ENCODE peak calls at places on chromosomes 7 and 10, in seven cellular contexts. V is transverse colon; O is ovary; Y is GM23248; B is testis; T is naive thymus-derived CD4-positive, alpha-beta T cell; I is body of pancreas. F is an unnamed sample. For H3K4me1 and H3K36me3, the result is how much of the 10 kb centered on the place peaks cover.

GRCh38 chr7:128785738-128786137 is 6.0 kb upstream of the CCDC136 start:
- DNase-seq in Y (no peak), T (no peak), I (no peak), B (no peak), V (no peak), O (no peak), F (no peak)

GRCh38 chr7:50656141-50656895 is 91.1 kb upstream of the DDC start:
- DNase-seq in T (no peak), V (peak), O (no peak), I (no peak), B (no peak), Y (no peak), F (no peak)

GRCh38 chr7:121696954-121697353 is 176.0 kb upstream of the PTPRZ1 start:
- DNase-seq in Y (no peak), T (no peak), V (no peak), O (no peak), B (no peak), I (no peak), F (peak)

GRCh38 chr10:88150338-88150737 is 286.9 kb downstream of the PTEN start:
- DNase-seq in O (no peak), T (no peak), V (no peak), Y (peak), B (no peak), I (no peak), F (no peak)

GRCh38 chr10:122459586-122460273 is 1.6 kb upstream of the HTRA1 start:
- DNase-seq in Y (peak), V (no peak), O (peak), B (no peak), T (no peak), I (no peak), F (no peak)

GRCh38 chr7:94374721-94375120 is 20.0 kb upstream of the COL1A2 start:
- DNase-seq in B (no peak), T (no peak), I (no peak), O (no peak), V (no peak), Y (peak), F (no peak)

GRCh38 chr10:97320480-97321031 is 1.5 kb downstream of the FRAT1 start:
- DNase-seq in Y (no peak), I (peak), B (peak), V (peak), T (no peak), O (peak), F (peak)

GRCh38 chr10:69045441-69046300 is 42.2 kb upstream of the SRGN start:
- DNase-seq in O (no peak), V (no peak), I (no peak), B (peak), T (peak), Y (peak), F (no peak)

GRCh38 chr10:69087600-69088470 is at the start of gene SRGN:
- DNase-seq in Y (peak), I (peak), B (peak), V (peak), T (peak), O (peak), F (peak)

GRCh38 chr10:7593068-7593467 is 73.7 kb downstream of the ITIH5 start:
- DNase-seq in O (peak), Y (peak), I (no peak), T (no peak), V (peak), B (peak), F (peak)

GRCh38 chr10:6492896-6493295 is 87.2 kb downstream of the PRKCQ start:
- DNase-seq in Y (no peak), I (no peak), O (no peak), B (no peak), V (no peak), T (no peak), F (no peak)

GRCh38 chr7:155804897-155805825 is 7.1 kb downstream of the SHH start:
- DNase-seq in Y (peak), O (no peak), T (peak), B (peak), V (peak), I (peak), F (peak)

GRCh38 chr7:92750961-92751360 is 85.4 kb downstream of the CDK6 start:
- DNase-seq in O (no peak), B (no peak), Y (no peak), V (no peak), T (no peak), I (no peak), F (no peak)

GRCh38 chr10:120429395-120429794 is 27.6 kb upstream of the PLPP4 start:
- DNase-seq in T (no peak), B (no peak), I (no peak), V (no peak), O (no peak), Y (no peak), F (no peak)

GRCh38 chr10:28012990-28013389 is 14.1 kb upstream of the ODAD2 start:
- DNase-seq in T (no peak), I (no peak), B (no peak), O (no peak), V (no peak), Y (no peak), F (no peak)

GRCh38 chr10:52598936-52599335 is 173.6 kb downstream of the MBL2 start:
- DNase-seq in B (no peak), I (no peak), T (no peak), O (no peak), V (no peak), Y (no peak), F (no peak)

GRCh38 chr10:24208661-24209420 is at the start of gene KIAA1217:
- DNase-seq in B (peak), T (no peak), Y (peak), I (peak), V (peak), O (peak), F (peak)

GRCh38 chr10:121188005-121188404 is 336.8 kb downstream of the WDR11 start:
- DNase-seq in B (peak), O (no peak), T (no peak), Y (no peak), V (peak), I (no peak), F (peak)

GRCh38 chr10:114250246-114250645 is 11.2 kb downstream of the VWA2 start:
- DNase-seq in O (no peak), Y (no peak), B (no peak), T (no peak), V (no peak), I (no peak), F (no peak)

GRCh38 chr7:135204271-135204872 is 7.0 kb downstream of the WDR91 start:
- DNase-seq in T (no peak), I (no peak), O (no peak), B (no peak), Y (no peak), V (no peak), F (no peak)

GRCh38 chr7:139629392-139630082 is 106.1 kb downstream of the CLEC2L start:
- DNase-seq in I (peak), B (peak), O (no peak), Y (peak), V (no peak), T (no peak), F (no peak)

GRCh38 chr7:103113164-103113563 is 35.7 kb downstream of the NAPEPLD start:
- DNase-seq in V (no peak), T (no peak), O (no peak), B (no peak), I (no peak), Y (peak), F (no peak)

GRCh38 chr10:26555719-26556368 is 117.7 kb downstream of the APBB1IP start:
- DNase-seq in Y (peak), T (no peak), V (peak), O (no peak), B (peak), I (peak), F (no peak)

GRCh38 chr7:29968683-29969457 is 20.7 kb downstream of the SCRN1 start:
- DNase-seq in V (no peak), T (no peak), O (no peak), I (no peak), B (no peak), Y (no peak), F (no peak)

GRCh38 chr7:37315752-37316711 is 132.6 kb downstream of the ELMO1 start:
- DNase-seq in O (no peak), V (no peak), I (no peak), T (no peak), B (no peak), Y (no peak), F (no peak)

GRCh38 chr7:37318541-37318940 is 130.1 kb downstream of the ELMO1 start:
- DNase-seq in B (no peak), T (peak), O (no peak), V (no peak), Y (no peak), I (no peak), F (no peak)

GRCh38 chr7:37311282-37311868 is 137.3 kb downstream of the ELMO1 start:
- DNase-seq in B (no peak), I (no peak), V (no peak), T (no peak), O (no peak), Y (peak), F (peak)

GRCh38 chr7:37310322-37311080 is 138.2 kb downstream of the ELMO1 start:
- DNase-seq in O (no peak), B (no peak), V (no peak), Y (no peak), T (peak), I (no peak), F (no peak)

GRCh38 chr7:37312608-37313007 is 136.1 kb downstream of the ELMO1 start:
- DNase-seq in I (no peak), O (no peak), T (no peak), Y (no peak), B (no peak), V (no peak), F (no peak)
- H3K4me1 ChIP-seq in I (under half), O (under half), T (half or more), Y (under half), B (under half), V (under half), F (under half)

GRCh38 chr10:119073584-119073983 is 7.0 kb downstream of the EIF3A start:
- DNase-seq in Y (no peak), V (no peak), T (no peak), O (no peak), I (no peak), B (no peak), F (no peak)

DNA sequence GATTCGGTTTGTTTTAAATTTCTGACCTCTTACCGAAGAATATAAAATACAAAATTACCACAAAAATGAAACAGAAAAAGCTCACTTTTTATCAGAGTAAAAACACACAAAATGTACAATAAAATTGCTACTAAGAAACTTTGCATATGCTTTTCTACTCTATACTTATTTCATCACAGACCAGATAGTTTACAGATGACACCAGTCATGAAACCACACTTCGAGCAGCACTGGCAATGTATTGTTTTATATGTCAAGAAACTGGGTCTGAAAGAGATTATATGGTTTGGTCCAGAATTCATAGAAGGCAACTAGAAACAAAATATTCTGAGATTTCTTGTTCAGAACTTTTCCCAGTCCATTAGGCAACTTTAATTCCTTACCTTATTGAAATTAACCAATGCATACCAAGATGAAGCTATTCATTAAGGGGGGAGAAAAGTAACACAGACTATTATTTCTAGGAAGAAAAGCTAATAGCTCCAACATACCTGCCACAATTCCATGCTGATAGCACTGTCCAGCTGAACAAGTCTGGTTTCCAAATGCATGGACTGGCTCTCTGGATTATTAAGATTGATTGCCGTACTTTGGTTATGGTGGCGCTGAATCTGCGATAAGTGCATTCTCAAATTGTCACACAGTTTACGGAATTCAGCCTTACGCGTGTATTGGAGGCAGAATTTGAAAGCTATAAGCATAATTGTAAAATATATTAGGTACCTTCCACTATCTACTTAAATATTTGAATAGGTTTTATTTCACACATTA is 10.0 kb downstream of the EIF3A start:
- DNase-seq in T (no peak), O (no peak), V (no peak), B (no peak), Y (no peak), I (no peak), F (no peak)
- H3K36me3 ChIP-seq in T (half or more), O (under half), V (half or more), B (under half), Y (half or more), I (under half), F (under half)

GRCh38 chr7:87213801-87214200 is 5.7 kb downstream of the TMEM243 start:
- DNase-seq in I (no peak), T (no peak), Y (peak), O (no peak), V (no peak), B (no peak), F (no peak)
- H3K4me1 ChIP-seq in I (under half), T (half or more), Y (under half), O (under half), V (under half), B (under half), F (under half)

GRCh38 chr7:85628187-85628586 is 441.3 kb upstream of the SEMA3D start:
- DNase-seq in V (no peak), B (no peak), T (no peak), I (no peak), Y (no peak), O (no peak), F (no peak)
- H3K36me3 ChIP-seq in V (under half), B (under half), T (under half), I (under half), Y (under half), O (under half), F (under half)

GRCh38 chr10:124962421-124962820 is 20.5 kb downstream of the ZRANB1 start:
- DNase-seq in T (no peak), Y (no peak), V (no peak), B (no peak), O (no peak), I (no peak), F (no peak)

GRCh38 chr10:124967255-124967654 is 25.3 kb downstream of the ZRANB1 start:
- DNase-seq in I (no peak), B (no peak), T (no peak), V (no peak), O (no peak), Y (no peak), F (no peak)

GRCh38 chr10:124961248-124961570 is 19.3 kb downstream of the ZRANB1 start:
- DNase-seq in B (no peak), Y (peak), I (no peak), T (no peak), O (no peak), V (no peak), F (no peak)

GRCh38 chr10:124971276-124971675 is 29.4 kb downstream of the ZRANB1 start:
- DNase-seq in T (no peak), V (no peak), O (no peak), B (no peak), I (no peak), Y (no peak), F (no peak)

GRCh38 chr10:124966008-124966407 is 24.1 kb downstream of the ZRANB1 start:
- DNase-seq in I (no peak), O (no peak), Y (no peak), V (no peak), T (no peak), B (no peak), F (no peak)
- H3K4me1 ChIP-seq in I (under half), O (under half), Y (under half), V (under half), T (under half), B (under half), F (under half)

DNA sequence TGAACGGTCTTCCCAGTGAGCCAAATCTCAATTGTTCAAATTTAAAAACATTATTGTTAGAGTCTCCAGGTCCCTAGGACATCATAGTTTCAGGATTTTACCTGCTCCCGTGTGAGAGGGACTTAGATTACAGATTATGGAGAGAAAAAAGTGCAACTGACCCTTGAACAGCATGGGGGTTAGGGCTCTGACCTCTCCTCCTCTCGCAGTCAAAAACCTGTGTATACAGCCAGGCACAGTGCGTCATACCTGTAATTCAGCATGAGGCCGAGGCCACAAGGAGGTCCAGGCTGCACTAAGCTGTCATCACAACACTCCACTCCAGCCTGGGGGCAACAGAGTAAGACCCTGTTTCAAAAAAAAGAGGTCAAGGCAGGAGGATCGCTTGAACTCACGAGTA is 25.5 kb downstream of the BAZ1B start:
- DNase-seq in O (no peak), B (no peak), V (no peak), Y (no peak), T (no peak), I (no peak), F (no peak)
- H3K36me3 ChIP-seq in O (under half), B (under half), V (half or more), Y (half or more), T (half or more), I (under half), F (under half)

F was measured in mucosa of descending colon.